ENCODE peak calls at places on chromosomes 6 and 20, in four cellular contexts. T is naive thymus-derived CD4-positive, alpha-beta T cell; E is uterus; M is HCT116. C is an unnamed sample.
A peak's percentile ranks its signal among the peaks of the same experiment; 100 is the strongest.

GRCh38 chr6:136550330-136551071 is at the start of gene MAP7:
- DNase-seq in M (peak; percentile 75), T (peak; percentile 70), E (peak; percentile 47), C (peak; percentile 72)

GRCh38 chr20:63941282-63942060 is 14.7 kb downstream of the UCKL1 start:
- DNase-seq in M (no peak), E (no peak), T (peak; percentile 55), C (peak; percentile 47)

GRCh38 chr6:93416575-93417420 is 2.6 kb downstream of the EPHA7 start:
- DNase-seq in T (no peak), M (no peak), E (peak; percentile 15), C (peak; percentile 60)

GRCh38 chr6:45320349-45320748 is 7.8 kb upstream of the RUNX2 start:
- DNase-seq in T (no peak), E (no peak), M (no peak), C (no peak)

GRCh38 chr6:149060300-149060984 is 257.1 kb upstream of the TAB2 start:
- DNase-seq in T (peak; percentile 21), E (no peak), M (no peak), C (no peak)

GRCh38 chr6:26157150-26157837 is 70.1 kb downstream of the HFE start:
- DNase-seq in M (no peak), E (no peak), T (peak; percentile 69), C (peak; percentile 71)

GRCh38 chr6:128725271-128726233 is 157.4 kb upstream of the LAMA2 start:
- DNase-seq in E (no peak), M (peak; percentile 41), T (peak; percentile 7), C (peak; percentile 81)

GRCh38 chr6:150799276-150799805 is 66.2 kb upstream of the MTHFD1L start:
- DNase-seq in E (no peak), T (no peak), M (no peak), C (no peak)

GRCh38 chr20:7841967-7842301 is 98.3 kb downstream of the HAO1 start:
- DNase-seq in E (peak; percentile 49), M (no peak), T (no peak), C (no peak)

GRCh38 chr6:6557871-6558270 is 30.6 kb upstream of the LY86 start:
- DNase-seq in T (no peak), M (no peak), E (no peak), C (no peak)

GRCh38 chr6:34888441-34888820 is 589 bp upstream of the TAF11 start:
- DNase-seq in E (no peak), T (no peak), M (no peak), C (no peak)

GRCh38 chr6:8743146-8743745 is 307.9 kb upstream of the SLC35B3 start:
- DNase-seq in T (no peak), M (peak; percentile 8), E (no peak), C (no peak)

GRCh38 chr6:104789770-104790190 is 69.9 kb downstream of the HACE1 start:
- DNase-seq in M (peak; percentile 50), E (no peak), T (peak; percentile 44), C (peak; percentile 43)

GRCh38 chr6:160344281-160344680 is 3.9 kb upstream of the SLC22A3 start:
- DNase-seq in T (no peak), E (no peak), M (no peak), C (no peak)
- H3K4me3 ChIP-seq in T (no peak overlapping the region), E (no peak overlapping the region), M (no peak overlapping the region), C (no peak overlapping the region)

GRCh38 chr6:53284901-53285300 is 63.8 kb downstream of the ELOVL5 start:
- DNase-seq in E (no peak), M (no peak), T (no peak), C (no peak)

GRCh38 chr6:53290547-53291510 is 57.9 kb downstream of the ELOVL5 start:
- DNase-seq in M (no peak), E (no peak), T (peak; percentile 53), C (no peak)

GRCh38 chr6:53282741-53283140 is 66.0 kb downstream of the ELOVL5 start:
- DNase-seq in E (no peak), T (no peak), M (no peak), C (no peak)

GRCh38 chr6:53282234-53282633 is 66.5 kb downstream of the ELOVL5 start:
- DNase-seq in E (no peak), M (no peak), T (no peak), C (no peak)

DNA sequence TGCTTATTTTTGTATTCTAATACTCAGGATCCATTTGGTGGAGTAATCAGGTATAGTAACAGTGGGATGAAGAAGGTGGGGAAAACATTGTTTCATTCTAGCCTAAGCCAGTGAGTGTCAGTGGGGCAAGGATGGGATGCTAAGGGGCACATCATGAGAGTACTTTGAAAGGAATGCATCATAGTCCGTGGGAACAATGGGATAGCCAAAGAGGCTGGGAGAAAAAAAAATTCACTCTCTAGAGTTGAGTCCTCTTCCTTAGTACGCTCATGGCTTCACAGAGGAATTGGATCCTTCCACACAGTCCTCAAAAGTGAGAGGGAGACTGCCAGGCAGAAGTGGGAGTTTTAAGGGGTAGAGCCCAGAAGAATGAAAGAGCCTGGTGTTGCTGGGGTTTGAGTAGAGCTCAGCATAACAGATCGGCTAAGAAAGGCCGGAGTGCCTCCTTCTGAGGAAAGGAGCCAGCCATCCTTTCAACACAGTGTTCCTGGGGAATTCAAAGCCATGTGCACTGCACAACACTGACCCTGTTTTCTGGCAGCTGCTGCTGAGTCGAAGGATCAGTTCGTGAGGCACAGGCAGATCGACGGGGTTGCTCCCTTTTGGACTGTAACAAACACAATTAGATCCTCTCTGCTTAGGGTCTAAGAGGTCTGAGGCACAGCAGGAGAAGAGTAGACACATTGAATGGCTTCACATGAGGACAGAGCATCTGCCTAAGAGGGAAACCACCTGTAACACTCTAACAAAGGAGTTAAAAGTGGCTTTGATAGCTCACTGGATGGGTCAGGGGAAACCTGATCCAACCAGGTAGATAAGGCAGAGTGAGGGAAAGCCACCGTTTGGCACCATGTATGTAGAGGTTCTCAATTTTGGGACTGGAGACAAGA is 61.2 kb downstream of the ELOVL5 start:
- DNase-seq in M (no peak), E (no peak), T (no peak), C (no peak)
- H3K4me1 ChIP-seq in M (no peaks in the 10 kb centered on the region), E (no peaks in the 10 kb centered on the region), T (peaks cover 46% of the 10 kb centered on the region), C (no peaks in the 10 kb centered on the region)

DNA sequence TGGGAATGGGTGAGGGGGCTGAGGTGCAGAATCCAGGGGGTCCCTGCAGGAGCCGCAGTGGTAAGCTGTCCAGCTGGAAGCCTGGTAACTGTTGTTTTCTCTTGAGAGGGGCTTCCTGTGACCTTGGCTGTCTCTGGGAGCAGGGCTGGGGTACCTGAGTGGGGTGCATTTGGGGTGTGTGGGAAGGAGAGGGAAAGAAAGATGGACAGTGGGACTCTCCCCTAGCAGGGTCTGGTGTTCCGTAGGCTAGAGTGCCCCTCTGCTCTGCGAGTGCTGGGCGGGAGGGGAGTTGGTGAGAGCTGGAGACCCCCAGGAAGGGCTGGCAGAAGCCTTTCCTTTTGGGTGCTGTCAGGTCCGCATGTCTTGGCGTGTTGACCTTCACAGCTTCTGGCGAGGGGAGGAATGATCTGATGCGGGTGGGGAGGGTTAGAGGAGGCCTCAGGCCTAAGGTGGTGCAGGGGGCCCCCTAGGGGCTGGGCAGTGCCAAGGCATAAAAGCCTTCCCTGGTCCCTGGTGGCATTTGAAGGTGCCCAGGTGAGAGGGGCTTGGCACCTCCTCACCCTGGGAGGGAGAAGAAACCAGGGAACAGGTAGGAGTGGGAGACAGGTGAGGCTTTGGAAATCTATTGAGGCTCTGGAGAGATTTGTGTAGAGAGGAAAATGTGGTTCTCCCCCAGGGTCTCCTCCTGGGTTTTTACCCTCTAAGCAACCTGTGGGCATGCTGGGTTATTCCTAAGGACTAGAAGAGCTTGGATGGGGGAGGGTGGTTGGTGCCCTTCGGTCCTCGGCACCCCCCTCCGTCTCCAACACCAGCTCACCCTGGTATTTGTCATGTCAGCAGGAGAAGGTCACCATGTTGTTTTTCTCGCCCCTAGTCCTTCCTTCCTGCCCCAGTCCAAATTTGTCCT is 3.3 kb downstream of the VEGFA start:
- DNase-seq in M (peak; percentile 44), E (peak; percentile 41), T (peak; percentile 21), C (peak; percentile 82)
- H3K4me3 ChIP-seq in M (peak overlapping the region; percentile 93), E (peak overlapping the region; percentile 74), T (no peak overlapping the region), C (peak overlapping the region; percentile 95)

DNA sequence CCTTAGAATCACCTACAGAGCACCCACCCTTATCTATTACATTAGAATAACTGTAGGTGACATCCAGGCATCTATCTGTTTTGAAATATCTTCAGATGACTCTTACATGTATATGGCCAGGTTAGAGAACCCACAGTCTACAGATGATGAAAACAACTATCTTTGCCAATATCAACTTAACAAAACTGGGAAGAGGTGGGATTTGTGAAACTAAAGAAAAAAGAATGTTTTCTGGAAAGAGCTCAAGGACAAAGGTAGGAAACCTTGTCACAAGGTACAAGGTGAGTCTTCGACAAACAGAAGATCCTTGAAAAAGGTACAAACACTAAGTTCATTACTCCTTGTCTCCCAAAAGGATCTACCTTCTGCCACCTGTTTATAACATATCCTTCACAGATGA is 47.0 kb upstream of the DST start:
- DNase-seq in M (no peak), E (no peak), T (no peak), C (no peak)
- H3K4me1 ChIP-seq in M (peaks cover 38% of the 10 kb centered on the region), E (peaks cover 4% of the 10 kb centered on the region), T (no peaks in the 10 kb centered on the region), C (peaks cover 34% of the 10 kb centered on the region)

GRCh38 chr6:2962636-2963035 is 8.7 kb downstream of the SERPINB6 start:
- DNase-seq in T (no peak), E (no peak), M (no peak), C (no peak)

GRCh38 chr6:2960935-2961334 is 10.4 kb downstream of the SERPINB6 start:
- DNase-seq in M (no peak), T (no peak), E (no peak), C (no peak)

GRCh38 chr6:2961971-2962370 is 9.4 kb downstream of the SERPINB6 start:
- DNase-seq in E (no peak), M (no peak), T (no peak), C (peak; percentile 77)

GRCh38 chr6:2959909-2960719 is 11.3 kb downstream of the SERPINB6 start:
- DNase-seq in M (no peak), E (no peak), T (no peak), C (no peak)

GRCh38 chr6:2961491-2961890 is 9.9 kb downstream of the SERPINB6 start:
- DNase-seq in T (no peak), M (no peak), E (no peak), C (no peak)
- H3K4me3 ChIP-seq in T (no peak overlapping the region), M (no peak overlapping the region), E (no peak overlapping the region), C (no peak overlapping the region)

GRCh38 chr20:43940518-43941225 is 26.0 kb downstream of the TOX2 start:
- DNase-seq in M (no peak), E (no peak), T (no peak), C (no peak)
- H3K4me1 ChIP-seq in M (peaks cover 68% of the 10 kb centered on the region), E (no peaks in the 10 kb centered on the region), T (peaks cover 29% of the 10 kb centered on the region), C (no peaks in the 10 kb centered on the region)

DNA sequence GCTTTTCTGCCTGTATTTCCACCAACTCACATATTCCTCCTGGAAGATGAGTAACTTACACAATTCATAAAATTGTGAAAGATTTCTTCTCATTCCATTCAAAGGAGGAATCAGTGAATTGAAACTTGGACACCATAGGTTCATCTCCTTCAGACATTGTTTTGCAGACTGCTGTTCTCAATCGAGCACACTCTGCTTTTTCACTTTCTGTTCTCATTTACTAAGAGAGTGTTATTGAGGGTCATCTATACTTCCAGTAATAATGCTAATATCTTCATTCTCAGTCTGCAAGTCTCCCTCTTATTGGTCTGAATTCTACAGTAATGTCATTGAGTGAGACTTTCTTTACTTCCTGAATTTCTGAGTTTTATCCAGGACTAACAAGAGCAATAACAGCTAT is 67.5 kb upstream of the FUT9 start:
- DNase-seq in E (no peak), T (no peak), M (no peak), C (no peak)
- H3K4me3 ChIP-seq in E (no peak overlapping the region), T (no peak overlapping the region), M (no peak overlapping the region), C (no peak overlapping the region)

GRCh38 chr20:15851576-15852075 is 721.6 kb downstream of the KIF16B start:
- DNase-seq in M (no peak), E (no peak), T (no peak), C (no peak)
- H3K4me1 ChIP-seq in M (no peaks in the 10 kb centered on the region), E (no peaks in the 10 kb centered on the region), T (no peaks in the 10 kb centered on the region), C (peaks cover 6% of the 10 kb centered on the region)

GRCh38 chr6:10720229-10720959 is 2.5 kb upstream of the TMEM14C start:
- DNase-seq in M (no peak), E (peak; percentile 50), T (peak; percentile 69), C (peak; percentile 11)
- H3K4me3 ChIP-seq in M (no peak overlapping the region), E (peak overlapping the region; percentile 43), T (peak overlapping the region; percentile 61), C (peak overlapping the region; percentile 36)

GRCh38 chr6:39217177-39217864 is 12.0 kb downstream of the KCNK5 start:
- DNase-seq in E (no peak), M (no peak), T (no peak), C (no peak)
- H3K4me1 ChIP-seq in E (no peaks in the 10 kb centered on the region), M (peaks cover 24% of the 10 kb centered on the region), T (no peaks in the 10 kb centered on the region), C (no peaks in the 10 kb centered on the region)

C was measured in HAP-1.